ENCODE peak calls at places on chromosome 11, in six cellular contexts. One of them, this sample, is unnamed.

GRCh38 chr11:100585728-100586127 is 101.4 kb upstream of the ARHGAP42 start:
- DNase-seq in HAP-1: no peak
- DNase-seq in non-pigmented ciliary epithelial cell: no peak
- DNase-seq in small intestine: no peak
- DNase-seq in left ventricle myocardium inferior: no peak
- DNase-seq in A172: no peak
- DNase-seq in this sample: no peak

GRCh38 chr11:35947437-35947836 is 3.6 kb downstream of the LDLRAD3 start:
- DNase-seq in HAP-1: no peak
- DNase-seq in non-pigmented ciliary epithelial cell: no peak
- DNase-seq in small intestine: no peak
- DNase-seq in left ventricle myocardium inferior: no peak
- DNase-seq in A172: no peak
- DNase-seq in this sample: no peak

GRCh38 chr11:132202621-132203020 is 832.2 kb downstream of the NTM start:
- DNase-seq in HAP-1: no peak
- DNase-seq in non-pigmented ciliary epithelial cell: peak
- DNase-seq in small intestine: no peak
- DNase-seq in left ventricle myocardium inferior: no peak
- DNase-seq in A172: no peak
- DNase-seq in this sample: no peak

GRCh38 chr11:27571151-27571840 is 64.7 kb upstream of the LIN7C start:
- DNase-seq in HAP-1: no peak
- DNase-seq in non-pigmented ciliary epithelial cell: peak
- DNase-seq in small intestine: no peak
- DNase-seq in left ventricle myocardium inferior: no peak
- DNase-seq in A172: no peak
- DNase-seq in this sample: peak

GRCh38 chr11:71330349-71330748 is 78.0 kb upstream of the SHANK2 start:
- DNase-seq in HAP-1: no peak
- DNase-seq in non-pigmented ciliary epithelial cell: no peak
- DNase-seq in small intestine: no peak
- DNase-seq in left ventricle myocardium inferior: no peak
- DNase-seq in A172: no peak
- DNase-seq in this sample: no peak

GRCh38 chr11:75503531-75504099 is 22.1 kb downstream of the GDPD5 start:
- DNase-seq in HAP-1: no peak
- DNase-seq in non-pigmented ciliary epithelial cell: no peak
- DNase-seq in small intestine: no peak
- DNase-seq in left ventricle myocardium inferior: no peak
- DNase-seq in A172: no peak
- DNase-seq in this sample: no peak

GRCh38 chr11:68349461-68350249 is 37.3 kb downstream of the LRP5 start:
- DNase-seq in HAP-1: no peak
- DNase-seq in non-pigmented ciliary epithelial cell: no peak
- DNase-seq in small intestine: peak
- DNase-seq in left ventricle myocardium inferior: no peak
- DNase-seq in A172: no peak
- DNase-seq in this sample: no peak

GRCh38 chr11:9219572-9219971 is 45.6 kb downstream of the DENND5A start:
- DNase-seq in HAP-1: peak
- DNase-seq in non-pigmented ciliary epithelial cell: peak
- DNase-seq in small intestine: no peak
- DNase-seq in left ventricle myocardium inferior: no peak
- DNase-seq in A172: peak
- DNase-seq in this sample: no peak

GRCh38 chr11:67644042-67644441 is 4.5 kb upstream of the TBX10 start:
- DNase-seq in HAP-1: peak
- DNase-seq in non-pigmented ciliary epithelial cell: no peak
- DNase-seq in small intestine: peak
- DNase-seq in left ventricle myocardium inferior: no peak
- DNase-seq in A172: no peak
- DNase-seq in this sample: no peak

GRCh38 chr11:119179983-119180382 is 5.3 kb upstream of the NHERF4 start:
- DNase-seq in HAP-1: no peak
- DNase-seq in non-pigmented ciliary epithelial cell: no peak
- DNase-seq in small intestine: no peak
- DNase-seq in left ventricle myocardium inferior: no peak
- DNase-seq in A172: no peak
- DNase-seq in this sample: no peak

GRCh38 chr11:30992513-30992849 is 377.1 kb downstream of the DCDC1 start:
- DNase-seq in HAP-1: no peak
- DNase-seq in non-pigmented ciliary epithelial cell: no peak
- DNase-seq in small intestine: no peak
- DNase-seq in left ventricle myocardium inferior: no peak
- DNase-seq in A172: peak
- DNase-seq in this sample: no peak

This sample was measured in smooth muscle cell of the brain vasculature.